ENCODE peak calls at places on chromosomes 6 and 20, in six cellular contexts. R, X, G, I, D and Z are unnamed samples.

GRCh38 chr6:38495922-38496635 is 143.7 kb downstream of the BTBD9 start:
- DNase-seq in R (no peak), X (peak; percentile 30), G (no peak), I (no peak), D (peak; percentile 36), Z (no peak)

GRCh38 chr20:61724376-61724775 is 341.3 kb downstream of the TAF4 start:
- DNase-seq in R (peak; percentile 64), X (no peak), G (no peak), I (peak; percentile 48), D (no peak), Z (no peak)

GRCh38 chr6:168160506-168161370 is 81.7 kb upstream of the FRMD1 start:
- DNase-seq in R (no peak), X (no peak), G (no peak), I (no peak), D (no peak), Z (no peak)

GRCh38 chr6:1409774-1410465 is 20.5 kb downstream of the FOXF2 start:
- DNase-seq in R (no peak), X (no peak), G (no peak), I (peak; percentile 56), D (no peak), Z (no peak)

GRCh38 chr6:166760288-166760687 is 133.2 kb upstream of the RPS6KA2 start:
- DNase-seq in R (no peak), X (no peak), G (no peak), I (no peak), D (no peak), Z (no peak)

GRCh38 chr6:10962673-10963072 is 75.8 kb downstream of the SYCP2L start:
- DNase-seq in R (no peak), X (peak; percentile 87), G (peak; percentile 58), I (no peak), D (peak; percentile 41), Z (no peak)

GRCh38 chr20:63095718-63096654 is 89.2 kb upstream of the BHLHE23 start:
- DNase-seq in R (no peak), X (no peak), G (no peak), I (no peak), D (no peak), Z (no peak)

GRCh38 chr6:85044336-85044735 is 279.9 kb upstream of the TBX18 start:
- DNase-seq in R (no peak), X (peak; percentile 58), G (no peak), I (no peak), D (no peak), Z (no peak)

GRCh38 chr20:3323398-3323797 is 84.1 kb downstream of the DNAAF9 start:
- DNase-seq in R (no peak), X (peak; percentile 16), G (peak; percentile 20), I (no peak), D (no peak), Z (peak; percentile 43)

GRCh38 chr20:3042621-3043020 is 801 bp upstream of the GNRH2 start:
- DNase-seq in R (peak; percentile 33), X (no peak), G (no peak), I (no peak), D (no peak), Z (no peak)

GRCh38 chr6:70108230-70108629 is 194.7 kb downstream of the COL9A1 start:
- DNase-seq in R (peak; percentile 57), X (peak; percentile 55), G (peak; percentile 54), I (peak; percentile 57), D (peak; percentile 57), Z (no peak)

GRCh38 chr20:51494241-51495110 is 48.0 kb downstream of the NFATC2 start:
- DNase-seq in R (no peak), X (no peak), G (no peak), I (no peak), D (no peak), Z (no peak)

GRCh38 chr6:133761706-133762105 is 127.2 kb upstream of the TCF21 start:
- DNase-seq in R (no peak), X (peak; percentile 77), G (no peak), I (no peak), D (no peak), Z (no peak)

GRCh38 chr6:91669154-91669903 is 1082.5 kb upstream of the MAP3K7 start:
- DNase-seq in R (no peak), X (no peak), G (no peak), I (peak; percentile 11), D (no peak), Z (no peak)

GRCh38 chr6:53913286-53913685 is 118.5 kb downstream of the LRRC1 start:
- DNase-seq in R (no peak), X (no peak), G (no peak), I (no peak), D (no peak), Z (no peak)

GRCh38 chr20:4555188-4555893 is 166.4 kb upstream of the PRND start:
- DNase-seq in R (no peak), X (peak; percentile 67), G (peak; percentile 86), I (no peak), D (no peak), Z (peak; percentile 41)

GRCh38 chr20:32141465-32141980 is 32.0 kb downstream of the TM9SF4 start:
- DNase-seq in R (no peak), X (no peak), G (no peak), I (no peak), D (no peak), Z (no peak)

GRCh38 chr6:104207635-104208034 is 652.1 kb downstream of the HACE1 start:
- DNase-seq in R (no peak), X (no peak), G (no peak), I (no peak), D (no peak), Z (no peak)
- H3K4me2 ChIP-seq in R (no peak overlapping the region), X (no peak overlapping the region), G (no peak overlapping the region), I (no peak overlapping the region), D (no peak overlapping the region), Z (no peak overlapping the region)

DNA sequence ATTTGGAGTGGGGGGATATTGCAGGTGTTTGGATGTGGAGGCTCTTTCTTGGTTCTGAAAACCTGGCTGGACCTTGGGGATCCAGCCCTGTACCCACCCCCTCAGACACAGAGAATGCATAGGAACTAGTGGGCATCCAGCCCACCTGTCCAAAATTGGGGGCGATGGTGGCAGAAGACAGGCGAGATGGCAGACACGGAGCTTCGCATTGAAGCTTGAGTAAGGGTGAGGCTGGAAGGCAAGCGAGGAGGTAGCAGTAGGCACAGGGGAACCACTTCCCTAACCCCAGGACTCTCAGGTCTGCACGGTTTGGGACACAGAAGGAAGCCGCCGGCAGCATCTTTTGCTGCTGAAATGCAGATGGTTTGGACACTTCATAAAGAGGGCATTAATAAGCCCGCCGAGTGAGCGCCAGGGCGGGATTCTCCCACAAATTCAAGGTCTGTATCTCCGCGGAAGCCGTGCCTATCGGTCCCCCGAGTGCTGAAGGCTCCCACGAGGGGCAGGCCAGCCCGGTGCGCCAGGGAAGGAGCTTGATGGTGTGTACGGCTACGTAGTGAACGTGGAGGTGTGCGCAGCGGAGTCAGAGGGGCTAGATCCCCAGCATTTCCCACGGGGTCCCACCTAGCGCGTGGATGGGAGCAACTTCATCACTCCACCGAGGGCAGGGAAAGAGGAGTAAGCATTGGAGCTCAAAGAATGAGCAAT is 1.6 kb upstream of the FOXA2 start:
- DNase-seq in R (no peak), X (no peak), G (no peak), I (no peak), D (no peak), Z (no peak)
- TF ChIP-seq EZH2 in R (peak; percentile 6), X (no peak), G (no peak), I (no peak), D (no peak), Z (no peak)

DNA sequence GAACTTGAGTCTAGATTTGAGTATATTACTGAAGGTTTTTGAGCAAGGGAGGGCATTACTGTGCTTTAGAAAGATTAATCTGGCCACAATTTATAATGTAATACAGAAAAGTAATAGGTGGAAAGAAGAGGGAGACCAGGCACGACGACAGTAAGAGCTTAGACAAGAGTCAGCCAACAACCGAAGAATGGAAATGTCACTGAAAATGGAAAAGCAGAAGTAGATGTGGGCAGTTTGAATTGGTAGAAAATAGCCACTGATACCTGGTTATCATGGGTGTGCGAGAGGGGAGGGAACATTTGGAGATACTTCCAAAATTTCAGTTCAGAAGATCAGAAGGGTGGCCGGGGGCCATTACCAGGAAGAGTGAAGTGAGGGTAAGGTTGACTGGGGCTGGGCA is 339.1 kb downstream of the UTRN start:
- DNase-seq in R (no peak), X (no peak), G (no peak), I (no peak), D (no peak), Z (no peak)
- H3F3A ChIP-seq in R (no peaks in the 10 kb centered on the region), X (no peaks in the 10 kb centered on the region), G (no peaks in the 10 kb centered on the region), I (no peaks in the 10 kb centered on the region), D (no peaks in the 10 kb centered on the region), Z (no peaks in the 10 kb centered on the region)

DNA sequence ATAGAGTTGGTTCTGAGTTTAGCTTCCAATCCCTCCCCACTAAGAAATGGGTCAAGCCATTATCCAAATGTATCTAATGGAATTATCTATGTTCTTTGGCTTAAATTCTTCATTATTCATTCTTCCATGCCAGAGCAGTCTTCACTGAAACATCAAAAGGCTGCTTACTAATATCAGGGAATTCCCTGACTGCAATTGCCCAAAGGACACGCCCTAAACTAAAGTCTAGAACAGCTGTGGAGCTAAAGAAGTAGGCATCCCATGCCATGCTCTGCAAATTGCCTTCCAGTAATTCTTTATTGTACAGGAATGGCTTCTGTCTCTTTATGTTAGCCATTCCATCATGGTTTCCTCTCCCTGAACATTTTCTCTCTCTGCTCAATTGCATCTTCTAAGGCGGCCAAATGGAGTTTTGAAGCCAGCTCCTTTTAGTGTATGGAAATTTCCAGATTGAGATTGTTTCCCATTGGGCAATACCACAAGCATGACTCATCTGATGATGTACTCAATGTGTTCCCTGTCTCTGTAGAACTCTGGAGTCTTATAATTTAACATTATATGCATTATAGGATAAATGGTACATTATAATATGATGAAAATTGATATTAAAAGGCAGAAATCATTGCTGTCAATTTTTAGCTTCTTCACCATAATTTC is 28.8 kb upstream of the TSHZ2 start:
- DNase-seq in R (no peak), X (peak; percentile 82), G (peak; percentile 12), I (no peak), D (no peak), Z (no peak)
- H3K4me2 ChIP-seq in R (no peak overlapping the region), X (peak overlapping the region; percentile 10), G (no peak overlapping the region), I (no peak overlapping the region), D (no peak overlapping the region), Z (no peak overlapping the region)

DNA sequence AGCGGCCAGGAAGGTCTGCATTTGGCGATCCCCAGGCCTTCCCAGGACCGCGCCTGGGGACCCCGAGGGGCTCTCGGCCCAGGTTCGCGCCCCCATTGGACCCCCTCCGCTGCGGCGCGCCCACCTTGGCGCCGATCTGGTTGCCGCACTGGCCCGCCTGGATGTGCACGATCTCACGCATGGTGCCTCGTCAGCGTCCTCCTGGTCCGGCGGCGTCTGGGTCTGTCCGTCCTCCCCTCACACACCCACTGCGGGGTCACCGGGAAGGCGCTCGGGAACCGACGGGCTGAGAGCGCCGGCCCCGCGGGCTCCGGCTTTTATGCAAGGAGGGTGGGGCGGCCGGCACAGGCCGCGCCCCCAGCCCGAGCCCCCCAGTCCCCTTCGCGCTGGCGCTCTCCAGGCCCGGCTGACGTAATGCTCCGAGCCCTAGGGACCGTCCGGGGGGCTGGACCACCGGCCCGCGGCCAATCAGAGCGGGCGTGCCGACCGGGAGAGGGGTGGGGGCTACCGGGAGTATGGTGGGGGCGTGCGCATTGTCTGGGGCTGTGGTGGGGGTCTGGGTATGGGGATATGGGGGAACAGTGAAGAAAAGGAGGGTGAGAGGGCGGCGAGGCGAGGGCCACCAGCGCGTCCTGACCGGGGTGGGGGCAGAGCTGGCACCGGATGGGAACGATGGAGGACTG is at the start of gene TUBB2B:
- DNase-seq in R (peak; percentile 96), X (peak; percentile 68), G (no peak), I (peak; percentile 96), D (no peak), Z (no peak)
- TF ChIP-seq EZH2 in R (no peak), X (peak; percentile 81), G (no peak), I (no peak), D (no peak), Z (no peak)

GRCh38 chr6:17700421-17701416 is 6.0 kb downstream of the NUP153 start:
- DNase-seq in R (no peak), X (no peak), G (no peak), I (no peak), D (no peak), Z (no peak)
- H3F3A ChIP-seq in R (no peaks in the 10 kb centered on the region), X (peaks cover 31% of the 10 kb centered on the region), G (no peaks in the 10 kb centered on the region), I (peaks cover 3% of the 10 kb centered on the region), D (peaks cover 28% of the 10 kb centered on the region), Z (peaks cover 19% of the 10 kb centered on the region)